ENCODE peak calls at places on chromosomes 12 and 14, in four cellular contexts. M is K562, U is GM12878, K is GM12891. D is an unnamed sample.

GRCh38 chr14:104844306-104845032 is 20.6 kb upstream of the CEP170B start:
- DNase-seq in M (no peak), U (no peak), K (no peak), D (no peak)

GRCh38 chr14:64550539-64551333 is 975 bp downstream of the PPP1R36 start:
- DNase-seq in M (no peak), U (no peak), K (no peak), D (no peak)

GRCh38 chr14:99187858-99188257 is 84.1 kb downstream of the BCL11B start:
- DNase-seq in M (no peak), U (no peak), K (no peak), D (no peak)

GRCh38 chr14:102317564-102318248 is 1.8 kb upstream of the ZNF839 start:
- DNase-seq in M (no peak), U (no peak), K (no peak), D (peak; percentile 58)

GRCh38 chr12:92290016-92290685 is 144.5 kb upstream of the BTG1 start:
- DNase-seq in M (no peak), U (no peak), K (no peak), D (no peak)

GRCh38 chr14:76887196-76887595 is 61.0 kb downstream of the LRRC74A start:
- DNase-seq in M (no peak), U (no peak), K (no peak), D (no peak)

GRCh38 chr14:52329678-52330376 is 15.7 kb downstream of the PTGER2 start:
- DNase-seq in M (no peak), U (no peak), K (no peak), D (no peak)

GRCh38 chr12:45327823-45328383 is 112.0 kb downstream of the ANO6 start:
- DNase-seq in M (no peak), U (no peak), K (no peak), D (no peak)

GRCh38 chr14:61076531-61076930 is 95.5 kb downstream of the SLC38A6 start:
- DNase-seq in M (no peak), U (no peak), K (no peak), D (no peak)

GRCh38 chr12:27999521-27999920 is 27.0 kb upstream of the PTHLH start:
- DNase-seq in M (no peak), U (no peak), K (no peak), D (no peak)

GRCh38 chr14:60658116-60658515 is 8.8 kb upstream of the SIX1 start:
- DNase-seq in M (no peak), U (no peak), K (no peak), D (no peak)

GRCh38 chr12:49934505-49934904 is 16.0 kb upstream of the AQP2 start:
- DNase-seq in M (no peak), U (no peak), K (no peak), D (no peak)

GRCh38 chr12:105067511-105068031 is 16.7 kb downstream of the ALDH1L2 start:
- DNase-seq in M (no peak), U (no peak), K (no peak), D (no peak)

GRCh38 chr12:8077207-8077606 is 4.9 kb upstream of the NECAP1 start:
- DNase-seq in M (no peak), U (no peak), K (no peak), D (no peak)

GRCh38 chr14:72780771-72781170 is 113.1 kb downstream of the DPF3 start:
- DNase-seq in M (no peak), U (no peak), K (no peak), D (no peak)

GRCh38 chr12:2998789-2999264 is 39.6 kb downstream of the TEAD4 start:
- DNase-seq in M (peak; percentile 88), U (no peak), K (no peak), D (no peak)

GRCh38 chr14:104386281-104386841 is 193.2 kb upstream of the C14orf180 start:
- DNase-seq in M (no peak), U (no peak), K (no peak), D (no peak)

GRCh38 chr14:69331206-69331605 is 66.9 kb downstream of the ERH start:
- DNase-seq in M (no peak), U (no peak), K (no peak), D (no peak)

DNA sequence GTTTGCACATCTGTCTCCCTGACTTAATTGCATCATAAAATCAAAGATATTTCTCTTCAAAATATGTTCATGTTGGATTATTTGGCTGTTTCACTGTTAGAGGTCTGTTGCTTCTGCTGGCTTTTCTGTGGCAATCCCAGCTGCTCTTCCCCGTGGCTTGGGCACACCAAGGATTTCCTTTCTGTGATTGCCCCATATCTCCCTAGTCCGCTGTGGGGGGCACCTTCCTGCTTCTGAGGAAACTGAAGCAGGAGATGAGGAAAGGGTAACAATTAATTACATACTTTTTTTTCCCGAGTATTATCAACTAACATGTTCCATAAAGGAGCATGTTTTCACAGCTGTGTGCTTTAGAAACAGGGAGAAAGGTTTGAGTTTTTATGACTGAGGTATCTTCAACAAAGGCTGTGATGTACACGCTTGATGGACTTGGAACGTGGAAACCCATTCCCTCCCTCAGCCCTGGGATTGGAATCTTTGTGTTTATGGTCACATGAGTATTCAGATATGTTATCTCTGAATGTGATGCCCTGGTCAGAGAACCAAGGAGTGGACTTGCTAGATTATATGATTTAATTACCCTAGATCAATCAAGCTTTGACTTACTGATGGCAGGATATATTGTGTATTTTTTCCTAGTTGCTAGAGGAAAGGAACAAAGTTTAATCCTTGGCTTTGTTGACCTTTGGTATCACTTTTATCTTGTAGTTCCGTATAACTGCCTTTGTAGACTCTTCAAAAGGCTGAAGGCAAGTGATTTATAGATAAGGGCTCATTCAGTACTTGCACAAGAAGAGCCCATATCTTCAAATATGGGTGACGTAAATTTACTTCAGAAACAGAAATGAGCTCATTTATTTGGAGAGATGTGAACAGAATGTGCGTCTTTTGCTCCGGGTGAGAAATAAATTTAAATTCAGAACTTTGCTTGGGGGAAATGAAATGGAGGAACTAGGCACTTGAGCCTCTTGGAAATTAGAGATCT is 46.7 kb downstream of the BORCS5 start:
- DNase-seq in M (no peak), U (no peak), K (no peak), D (peak; percentile 11)
- TF ChIP-seq SPI1 in M (no peak), U (no peak), K (no peak), D (no peak)

GRCh38 chr12:103836345-103836744 is 4.7 kb downstream of the NT5DC3 start:
- DNase-seq in M (no peak), U (no peak), K (no peak), D (no peak)
- TF ChIP-seq SPI1 in M (no peak), U (no peak), K (no peak), D (no peak)

GRCh38 chr14:37900582-37900981 is 305.2 kb downstream of the TTC6 start:
- DNase-seq in M (no peak), U (no peak), K (no peak), D (no peak)
- TF ChIP-seq SPI1 in M (no peak), U (no peak), K (no peak), D (no peak)

DNA sequence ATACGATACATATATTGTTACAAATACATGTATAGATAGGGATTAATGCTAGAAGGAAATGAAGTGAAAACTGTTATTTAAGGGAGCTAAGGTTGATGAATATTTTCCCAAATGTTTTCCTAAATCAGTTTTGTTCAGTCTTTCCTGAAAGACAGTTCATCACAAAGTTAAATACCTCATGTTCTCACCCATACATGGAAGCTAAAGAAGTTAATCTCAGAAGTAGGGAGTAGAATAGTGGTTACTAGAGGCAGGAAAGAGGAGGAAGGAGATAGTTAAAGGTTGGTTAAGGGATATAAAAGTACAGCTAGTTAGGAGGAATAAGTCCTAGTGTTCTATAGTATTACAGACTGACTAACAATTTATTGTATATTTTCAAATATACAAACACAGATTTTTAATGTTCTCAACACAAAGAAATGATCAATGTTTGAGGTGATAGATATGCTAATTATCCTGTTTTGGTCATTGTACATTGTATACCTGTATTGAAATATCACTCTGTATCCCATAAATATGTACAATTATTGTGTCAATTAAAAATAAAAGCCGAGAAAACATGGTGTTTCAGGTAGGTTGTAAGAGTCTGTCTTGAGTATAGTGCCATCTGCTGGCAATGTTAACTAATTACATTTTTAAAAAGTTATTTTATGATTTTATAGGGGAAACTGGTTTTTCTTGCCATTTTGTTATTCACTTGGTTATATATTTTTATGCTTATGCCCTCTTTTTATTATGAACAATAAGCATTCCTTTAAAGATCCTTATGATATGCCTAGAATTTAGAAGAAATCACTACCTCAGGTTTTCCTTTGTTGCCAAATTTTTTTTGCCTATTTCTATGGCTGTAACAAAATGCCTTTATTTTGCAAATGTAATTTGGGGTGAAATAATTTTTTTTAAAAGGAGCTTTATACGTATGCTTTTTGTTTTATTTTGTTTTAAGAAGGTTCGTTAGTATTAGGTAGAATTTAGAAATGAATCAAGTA is 26.9 kb downstream of the ZDHHC17 start:
- DNase-seq in M (peak; percentile 33), U (no peak), K (no peak), D (no peak)
- TF ChIP-seq SPI1 in M (no peak), U (no peak), K (no peak), D (no peak)

D was measured in HL-60.